ENCODE peak calls at places on chromosomes 11 and 22, in six cellular contexts. L is GM13977, F is astrocyte of the cerebellum, Q is HCT116, K is AG09319, N is fibroblast of lung. G is an unnamed sample.

GRCh38 chr11:240315-240714 is 3.5 kb downstream of the PSMD13 start:
- DNase-seq in N (no peak), F (no peak), L (no peak), K (no peak), Q (no peak), G (no peak)

GRCh38 chr22:42967933-42968332 is 47.0 kb downstream of the PACSIN2 start:
- DNase-seq in K (no peak), L (no peak), Q (no peak), N (no peak), F (no peak), G (no peak)

GRCh38 chr11:15189646-15190365 is 75.1 kb downstream of the INSC start:
- DNase-seq in F (peak; percentile 28), Q (no peak), N (peak; percentile 39), K (no peak), L (no peak), G (no peak)

GRCh38 chr11:112016765-112017356 is 8.3 kb upstream of the DLAT start:
- DNase-seq in L (no peak), N (peak; percentile 66), Q (no peak), F (peak; percentile 41), K (peak; percentile 59), G (no peak)

GRCh38 chr22:42116848-42117424 is 13.7 kb downstream of the CYP2D6 start:
- DNase-seq in K (no peak), Q (no peak), L (no peak), F (no peak), N (peak; percentile 31), G (no peak)

GRCh38 chr22:45533731-45534130 is 31.0 kb downstream of the FBLN1 start:
- DNase-seq in L (no peak), Q (no peak), F (no peak), K (no peak), N (no peak), G (no peak)

GRCh38 chr11:29231991-29232390 is 784.8 kb downstream of the KCNA4 start:
- DNase-seq in Q (no peak), L (no peak), K (peak; percentile 44), N (no peak), F (peak; percentile 77), G (no peak)

GRCh38 chr22:26561756-26562417 is 28.0 kb downstream of the TPST2 start:
- DNase-seq in F (no peak), Q (no peak), K (no peak), L (no peak), N (no peak), G (no peak)

GRCh38 chr11:44066732-44067131 is 662 bp downstream of the ACCS start:
- DNase-seq in F (peak; percentile 24), L (no peak), K (peak; percentile 14), N (peak; percentile 83), Q (peak; percentile 31), G (no peak)

GRCh38 chr11:32435152-32435480 is 223 bp downstream of the WT1 start:
- DNase-seq in K (no peak), F (no peak), L (no peak), Q (no peak), N (no peak), G (peak; percentile 48)

GRCh38 chr22:25120761-25121212 is 78.9 kb upstream of the CRYBB3 start:
- DNase-seq in L (no peak), Q (no peak), N (no peak), F (no peak), K (no peak), G (peak; percentile 35)

GRCh38 chr11:12356944-12357655 is 20.3 kb upstream of the PARVA start:
- DNase-seq in Q (no peak), F (no peak), N (no peak), K (no peak), L (no peak), G (no peak)

GRCh38 chr11:95547974-95548373 is 241.6 kb downstream of the FAM76B start:
- DNase-seq in F (no peak), Q (no peak), N (no peak), K (no peak), L (no peak), G (no peak)

GRCh38 chr11:86442420-86442819 is 67.7 kb downstream of the CCDC81 start:
- DNase-seq in K (no peak), L (no peak), N (no peak), F (no peak), Q (no peak), G (peak; percentile 12)

GRCh38 chr22:31295831-31296230 is 3.5 kb upstream of the PIK3IP1 start:
- DNase-seq in Q (no peak), N (peak; percentile 9), F (no peak), K (no peak), L (no peak), G (no peak)

GRCh38 chr11:58596621-58597020 is 17.8 kb downstream of the ZFP91 start:
- DNase-seq in Q (no peak), L (no peak), N (no peak), F (no peak), K (no peak), G (no peak)

GRCh38 chr11:65856689-65857499 is 1.1 kb downstream of the CFL1 start:
- DNase-seq in N (peak; percentile 68), Q (no peak), F (no peak), K (no peak), L (peak; percentile 82), G (no peak)

GRCh38 chr11:129592191-129592590 is 216.5 kb downstream of the BARX2 start:
- DNase-seq in N (no peak), K (no peak), F (no peak), Q (no peak), L (no peak), G (no peak)

GRCh38 chr11:10659339-10660216 is 34.0 kb downstream of the IRAG1 start:
- DNase-seq in F (peak; percentile 42), K (no peak), Q (peak; percentile 96), N (peak; percentile 84), L (no peak), G (peak; percentile 84)

GRCh38 chr11:123268118-123268517 is 73.1 kb upstream of the CLMP start:
- DNase-seq in K (no peak), N (no peak), Q (no peak), L (no peak), F (no peak), G (no peak)

GRCh38 chr11:61000426-61000825 is 28.9 kb downstream of the CD6 start:
- DNase-seq in F (no peak), N (no peak), Q (no peak), L (no peak), K (no peak), G (no peak)
- TF ChIP-seq CTCF in F (no peak), N (no peak), Q (no peak), L (no peak), K (no peak), G (no peak)

GRCh38 chr11:63549411-63549810 is 12.8 kb downstream of the PLAAT4 start:
- DNase-seq in F (no peak), K (no peak), L (no peak), Q (no peak), N (no peak), G (no peak)
- TF ChIP-seq CTCF in F (no peak), K (no peak), L (no peak), Q (no peak), N (no peak), G (no peak)

DNA sequence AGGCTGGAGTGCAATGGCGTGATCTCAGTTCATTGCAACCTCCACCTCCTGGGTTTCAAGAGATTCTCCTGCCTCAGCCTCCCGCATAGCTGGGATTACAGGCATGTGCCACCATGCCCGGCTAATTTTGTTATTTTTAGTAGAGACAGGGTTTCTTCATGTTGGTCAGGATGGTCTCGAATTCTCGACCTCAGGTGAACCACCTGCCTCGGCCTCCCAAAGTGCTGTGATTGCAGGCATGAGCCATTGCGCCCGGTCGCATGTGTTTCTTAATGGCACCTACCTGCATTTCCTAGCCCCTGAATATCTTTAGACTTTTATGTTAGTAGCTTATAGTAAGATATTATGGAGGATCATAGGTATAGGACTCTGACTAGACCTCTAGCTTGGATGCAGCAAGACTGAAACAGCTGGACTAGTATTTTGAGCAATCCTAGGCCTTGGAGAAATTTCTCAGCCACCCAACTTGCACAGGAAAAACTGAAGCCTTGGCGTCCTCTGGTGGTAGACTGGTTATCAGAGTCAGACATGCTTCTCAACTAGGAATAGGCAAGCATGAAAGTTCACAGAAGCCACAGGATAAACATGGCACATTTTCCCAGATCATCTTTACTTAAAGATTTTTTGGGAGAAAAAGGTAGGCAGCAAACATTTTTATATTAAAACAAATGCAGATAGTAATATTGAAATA is 22.7 kb upstream of the C1QTNF4 start:
- DNase-seq in Q (peak; percentile 21), N (peak; percentile 90), L (no peak), F (peak; percentile 72), K (peak; percentile 71), G (peak; percentile 37)
- TF ChIP-seq CTCF in Q (peak; percentile 69), N (peak; percentile 99), L (peak; percentile 78), F (peak; percentile 98), K (no peak), G (peak; percentile 44)

GRCh38 chr11:108645956-108646355 is 18.9 kb upstream of the DDX10 start:
- DNase-seq in L (no peak), K (no peak), F (no peak), N (no peak), Q (no peak), G (no peak)

GRCh38 chr11:108643974-108644373 is 20.9 kb upstream of the DDX10 start:
- DNase-seq in K (no peak), Q (no peak), F (no peak), L (no peak), N (no peak), G (no peak)

GRCh38 chr11:108648528-108648885 is 16.4 kb upstream of the DDX10 start:
- DNase-seq in F (no peak), K (no peak), L (no peak), N (no peak), Q (no peak), G (no peak)

GRCh38 chr11:108647387-108647700 is 17.5 kb upstream of the DDX10 start:
- DNase-seq in L (no peak), K (no peak), Q (no peak), F (no peak), N (no peak), G (no peak)

DNA sequence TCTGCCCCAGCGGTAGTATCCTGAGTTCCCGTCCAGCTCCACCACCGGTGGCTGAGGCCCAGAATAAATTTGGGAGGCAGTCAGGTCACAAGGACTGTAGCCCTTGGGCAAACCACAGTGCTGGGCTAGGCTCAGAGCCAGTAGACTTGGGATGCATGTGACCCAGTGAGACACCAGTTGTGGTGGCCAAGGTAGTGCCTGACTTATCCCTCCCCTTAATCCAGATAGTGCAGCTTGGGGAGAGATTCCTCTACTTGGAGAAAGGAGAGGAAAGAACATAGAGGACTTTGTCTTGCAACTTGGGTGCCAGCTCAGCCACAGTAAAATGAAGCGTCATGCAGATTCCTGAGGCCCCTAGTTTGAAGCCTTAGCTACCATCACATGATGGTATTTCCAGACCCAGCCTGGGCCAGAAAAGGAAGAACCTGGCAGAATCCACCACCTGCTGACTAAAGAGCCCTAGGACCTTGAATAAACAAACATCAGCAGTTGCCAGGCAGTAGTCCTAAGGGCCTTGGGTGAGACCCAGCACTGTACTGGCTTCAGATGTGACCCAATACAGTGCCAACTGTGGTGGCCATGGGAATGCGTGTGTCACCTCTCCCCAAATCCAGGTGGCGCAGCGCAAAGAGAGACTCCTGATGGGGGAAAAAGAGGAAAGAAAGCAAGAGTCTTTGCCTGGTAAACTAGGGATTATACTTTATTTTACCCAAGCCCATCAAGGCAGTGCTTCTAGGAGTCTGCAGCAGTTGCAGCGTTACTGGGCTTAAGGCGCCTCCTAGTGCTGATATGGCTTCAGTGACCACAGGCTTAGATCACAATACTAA is 17.0 kb upstream of the DDX10 start:
- DNase-seq in F (peak; percentile 76), Q (peak; percentile 69), K (peak; percentile 68), N (peak; percentile 88), L (no peak), G (peak; percentile 18)
- TF ChIP-seq CTCF in F (peak; percentile 92), Q (peak; percentile 82), K (peak; percentile 93), N (peak; percentile 98), L (peak; percentile 89), G (peak; percentile 78)

GRCh38 chr22:22767876-22768602 is 119.6 kb upstream of the IGLL5 start:
- DNase-seq in Q (no peak), K (no peak), N (peak; percentile 21), L (no peak), F (no peak), G (no peak)
- TF ChIP-seq CTCF in Q (peak; percentile 44), K (no peak), N (no peak), L (no peak), F (no peak), G (no peak)

G was measured in A549.